ENCODE peak calls at places on chromosomes 12 and 14, in nine cellular contexts. One of them, this sample, is unnamed.
A peak's percentile ranks its signal among the peaks of the same experiment; 100 is the strongest.

GRCh38 chr12:83767723-83768122 is 1081.0 kb downstream of the TMTC2 start:
- DNase-seq in mucosa of gallbladder: no peak
- DNase-seq in stimulated activated CD4-positive, alpha-beta T cell treated with anti-CD3 and anti-CD28 coated beads, Interleukin-2, amount 100 ng/mL, for 48 hours: no peak
- DNase-seq in WTC11: no peak
- DNase-seq in DMS79: no peak
- DNase-seq in MG63: no peak
- DNase-seq in mesothelial cell of epicardium: no peak
- DNase-seq in neural crest cell: no peak
- DNase-seq in tibial nerve: no peak
- DNase-seq in this sample: no peak

GRCh38 chr14:29743566-29743965 is 184.1 kb downstream of the PRKD1 start:
- DNase-seq in mucosa of gallbladder: peak; percentile 29
- DNase-seq in stimulated activated CD4-positive, alpha-beta T cell treated with anti-CD3 and anti-CD28 coated beads, Interleukin-2, amount 100 ng/mL, for 48 hours: no peak
- DNase-seq in WTC11: no peak
- DNase-seq in DMS79: no peak
- DNase-seq in MG63: no peak
- DNase-seq in mesothelial cell of epicardium: no peak
- DNase-seq in neural crest cell: no peak
- DNase-seq in tibial nerve: no peak
- DNase-seq in this sample: no peak

GRCh38 chr12:89745286-89745685 is 36.6 kb upstream of the ATP2B1 start:
- DNase-seq in mucosa of gallbladder: no peak
- DNase-seq in stimulated activated CD4-positive, alpha-beta T cell treated with anti-CD3 and anti-CD28 coated beads, Interleukin-2, amount 100 ng/mL, for 48 hours: no peak
- DNase-seq in WTC11: no peak
- DNase-seq in DMS79: no peak
- DNase-seq in MG63: no peak
- DNase-seq in mesothelial cell of epicardium: no peak
- DNase-seq in neural crest cell: no peak
- DNase-seq in tibial nerve: no peak
- DNase-seq in this sample: no peak

GRCh38 chr12:91333966-91334365 is 151.3 kb upstream of the DCN start:
- DNase-seq in mucosa of gallbladder: no peak
- DNase-seq in stimulated activated CD4-positive, alpha-beta T cell treated with anti-CD3 and anti-CD28 coated beads, Interleukin-2, amount 100 ng/mL, for 48 hours: no peak
- DNase-seq in WTC11: no peak
- DNase-seq in DMS79: no peak
- DNase-seq in MG63: no peak
- DNase-seq in mesothelial cell of epicardium: no peak
- DNase-seq in neural crest cell: no peak
- DNase-seq in tibial nerve: no peak
- DNase-seq in this sample: no peak

GRCh38 chr14:64338616-64339316 is 44.6 kb upstream of the ESR2 start:
- DNase-seq in mucosa of gallbladder: peak; percentile 97
- DNase-seq in stimulated activated CD4-positive, alpha-beta T cell treated with anti-CD3 and anti-CD28 coated beads, Interleukin-2, amount 100 ng/mL, for 48 hours: peak; percentile 77
- DNase-seq in WTC11: peak; percentile 93
- DNase-seq in DMS79: peak; percentile 100
- DNase-seq in MG63: peak; percentile 96
- DNase-seq in mesothelial cell of epicardium: peak; percentile 90
- DNase-seq in neural crest cell: peak; percentile 83
- DNase-seq in tibial nerve: peak; percentile 89
- DNase-seq in this sample: peak; percentile 100

GRCh38 chr12:57896437-57897201 is 44.7 kb upstream of the ATP23 start:
- DNase-seq in mucosa of gallbladder: peak; percentile 70
- DNase-seq in stimulated activated CD4-positive, alpha-beta T cell treated with anti-CD3 and anti-CD28 coated beads, Interleukin-2, amount 100 ng/mL, for 48 hours: no peak
- DNase-seq in WTC11: peak; percentile 70
- DNase-seq in DMS79: no peak
- DNase-seq in MG63: peak; percentile 65
- DNase-seq in mesothelial cell of epicardium: peak; percentile 67
- DNase-seq in neural crest cell: peak; percentile 49
- DNase-seq in tibial nerve: peak; percentile 70
- DNase-seq in this sample: no peak

GRCh38 chr14:78902010-78902623 is 731.9 kb downstream of the NRXN3 start:
- DNase-seq in mucosa of gallbladder: peak; percentile 16
- DNase-seq in stimulated activated CD4-positive, alpha-beta T cell treated with anti-CD3 and anti-CD28 coated beads, Interleukin-2, amount 100 ng/mL, for 48 hours: no peak
- DNase-seq in WTC11: peak; percentile 55
- DNase-seq in DMS79: peak; percentile 9
- DNase-seq in MG63: peak; percentile 0
- DNase-seq in mesothelial cell of epicardium: peak; percentile 58
- DNase-seq in neural crest cell: peak; percentile 65
- DNase-seq in tibial nerve: no peak
- DNase-seq in this sample: peak; percentile 82

GRCh38 chr12:85920324-85920947 is 46.3 kb downstream of the NTS start:
- DNase-seq in mucosa of gallbladder: no peak
- DNase-seq in stimulated activated CD4-positive, alpha-beta T cell treated with anti-CD3 and anti-CD28 coated beads, Interleukin-2, amount 100 ng/mL, for 48 hours: no peak
- DNase-seq in WTC11: no peak
- DNase-seq in DMS79: no peak
- DNase-seq in MG63: no peak
- DNase-seq in mesothelial cell of epicardium: no peak
- DNase-seq in neural crest cell: no peak
- DNase-seq in tibial nerve: no peak
- DNase-seq in this sample: peak; percentile 75

GRCh38 chr14:90722590-90722989 is 93.6 kb downstream of the TTC7B start:
- DNase-seq in mucosa of gallbladder: no peak
- DNase-seq in stimulated activated CD4-positive, alpha-beta T cell treated with anti-CD3 and anti-CD28 coated beads, Interleukin-2, amount 100 ng/mL, for 48 hours: no peak
- DNase-seq in WTC11: no peak
- DNase-seq in DMS79: no peak
- DNase-seq in MG63: no peak
- DNase-seq in mesothelial cell of epicardium: no peak
- DNase-seq in neural crest cell: no peak
- DNase-seq in tibial nerve: no peak
- DNase-seq in this sample: peak; percentile 69